ENCODE peak calls at places on chromosome 4, in six cellular contexts. One of them, this sample, is unnamed.

GRCh38 chr4:47349323-47349722 is 114.2 kb downstream of the COMMD8 start:
- DNase-seq in endothelial cell of umbilical vein: no peak
- DNase-seq in caudate nucleus: no peak
- DNase-seq in mucosa of gallbladder: no peak
- DNase-seq in PC-3: peak; percentile 58
- DNase-seq in RWPE1: no peak
- DNase-seq in this sample: no peak

GRCh38 chr4:39565925-39566630 is 38.8 kb upstream of the UGDH start:
- DNase-seq in endothelial cell of umbilical vein: peak; percentile 51
- DNase-seq in caudate nucleus: no peak
- DNase-seq in mucosa of gallbladder: no peak
- DNase-seq in PC-3: peak; percentile 77
- DNase-seq in RWPE1: peak; percentile 55
- DNase-seq in this sample: no peak

GRCh38 chr4:4323705-4324534 is 33.9 kb downstream of the ZBTB49 start:
- DNase-seq in endothelial cell of umbilical vein: peak; percentile 64
- DNase-seq in caudate nucleus: no peak
- DNase-seq in mucosa of gallbladder: no peak
- DNase-seq in PC-3: no peak
- DNase-seq in RWPE1: no peak
- DNase-seq in this sample: no peak

GRCh38 chr4:129353490-129353889 is 257.5 kb downstream of the C4orf33 start:
- DNase-seq in endothelial cell of umbilical vein: no peak
- DNase-seq in caudate nucleus: no peak
- DNase-seq in mucosa of gallbladder: no peak
- DNase-seq in PC-3: no peak
- DNase-seq in RWPE1: no peak
- DNase-seq in this sample: no peak

GRCh38 chr4:100966846-100967245 is 380.5 kb downstream of the PPP3CA start:
- DNase-seq in endothelial cell of umbilical vein: no peak
- DNase-seq in caudate nucleus: no peak
- DNase-seq in mucosa of gallbladder: no peak
- DNase-seq in PC-3: no peak
- DNase-seq in RWPE1: no peak
- DNase-seq in this sample: no peak

GRCh38 chr4:56654238-56654632 is 26.9 kb downstream of the HOPX start:
- DNase-seq in endothelial cell of umbilical vein: no peak
- DNase-seq in caudate nucleus: no peak
- DNase-seq in mucosa of gallbladder: no peak
- DNase-seq in PC-3: peak; percentile 31
- DNase-seq in RWPE1: no peak
- DNase-seq in this sample: peak; percentile 45

GRCh38 chr4:84855774-84856173 is 110.7 kb downstream of the WDFY3 start:
- DNase-seq in endothelial cell of umbilical vein: no peak
- DNase-seq in caudate nucleus: peak; percentile 50
- DNase-seq in mucosa of gallbladder: no peak
- DNase-seq in PC-3: no peak
- DNase-seq in RWPE1: no peak
- DNase-seq in this sample: no peak

GRCh38 chr4:124684301-124684700 is 28.2 kb downstream of the ANKRD50 start:
- DNase-seq in endothelial cell of umbilical vein: peak; percentile 55
- DNase-seq in caudate nucleus: no peak
- DNase-seq in mucosa of gallbladder: no peak
- DNase-seq in PC-3: peak; percentile 17
- DNase-seq in RWPE1: peak; percentile 3
- DNase-seq in this sample: no peak

GRCh38 chr4:120555058-120555457 is 367.5 kb downstream of the PRDM5 start:
- DNase-seq in endothelial cell of umbilical vein: no peak
- DNase-seq in caudate nucleus: no peak
- DNase-seq in mucosa of gallbladder: no peak
- DNase-seq in PC-3: no peak
- DNase-seq in RWPE1: no peak
- DNase-seq in this sample: no peak

GRCh38 chr4:56286763-56287162 is 100.5 kb downstream of the AASDH start:
- DNase-seq in endothelial cell of umbilical vein: no peak
- DNase-seq in caudate nucleus: no peak
- DNase-seq in mucosa of gallbladder: no peak
- DNase-seq in PC-3: no peak
- DNase-seq in RWPE1: no peak
- DNase-seq in this sample: no peak

GRCh38 chr4:54661156-54661555 is 3.4 kb downstream of the KIT start:
- DNase-seq in endothelial cell of umbilical vein: no peak
- DNase-seq in caudate nucleus: no peak
- DNase-seq in mucosa of gallbladder: no peak
- DNase-seq in PC-3: peak; percentile 66
- DNase-seq in RWPE1: peak; percentile 60
- DNase-seq in this sample: no peak

GRCh38 chr4:110003401-110004187 is 90.9 kb downstream of the EGF start:
- DNase-seq in endothelial cell of umbilical vein: no peak
- DNase-seq in caudate nucleus: no peak
- DNase-seq in mucosa of gallbladder: no peak
- DNase-seq in PC-3: no peak
- DNase-seq in RWPE1: no peak
- DNase-seq in this sample: no peak

GRCh38 chr4:8534129-8534528 is 46.1 kb upstream of the GPR78 start:
- DNase-seq in endothelial cell of umbilical vein: peak; percentile 23
- DNase-seq in caudate nucleus: no peak
- DNase-seq in mucosa of gallbladder: peak; percentile 76
- DNase-seq in PC-3: peak; percentile 92
- DNase-seq in RWPE1: peak; percentile 74
- DNase-seq in this sample: peak; percentile 57

GRCh38 chr4:134773497-134774000 is 572.0 kb upstream of the PABPC4L start:
- DNase-seq in endothelial cell of umbilical vein: no peak
- DNase-seq in caudate nucleus: no peak
- DNase-seq in mucosa of gallbladder: no peak
- DNase-seq in PC-3: no peak
- DNase-seq in RWPE1: no peak
- DNase-seq in this sample: no peak

This sample was measured in LoVo.